ENCODE peak calls at places on chromosome 22, in nine cellular contexts. Y is heart left ventricle; C is activated effector memory CD4-positive, alpha-beta T cell treated with Interleukin-2 at 50 U/mL for 16 hours; B is mammary epithelial cell; H is CD8-positive, alpha-beta T cell; O is stimulated activated CD8-positive, alpha-beta memory T cell treated with anti-CD3 and anti-CD28 coated beads, Interleukin-15, amount 100 ng/mL, for 1 hour; S is GM03348; R is neural progenitor cell; L is germinal center. U is an unnamed sample.

GRCh38 chr22:26245001-26245400 is 75.7 kb downstream of the SEZ6L start:
- DNase-seq in S (no peak), L (no peak), H (no peak), C (no peak), B (no peak), Y (no peak), O (no peak), R (peak; percentile 41), U (no peak)

GRCh38 chr22:31912402-31912733 is 32.0 kb upstream of the YWHAH start:
- DNase-seq in H (no peak), R (no peak), S (peak; percentile 52), C (no peak), L (no peak), B (no peak), O (no peak), Y (no peak), U (no peak)

GRCh38 chr22:50282361-50283144 is 12.4 kb upstream of the MAPK11 start:
- DNase-seq in Y (no peak), C (no peak), R (no peak), O (no peak), H (no peak), B (peak; percentile 95), L (no peak), S (peak; percentile 82), U (no peak)

GRCh38 chr22:29623553-29624169 is 20.2 kb downstream of the NF2 start:
- DNase-seq in L (no peak), S (no peak), Y (no peak), H (no peak), O (no peak), R (no peak), B (no peak), C (peak; percentile 4), U (no peak)

GRCh38 chr22:19878461-19879247 is 24.0 kb upstream of the GNB1L start:
- DNase-seq in O (no peak), S (no peak), H (no peak), C (no peak), B (no peak), Y (peak; percentile 14), L (no peak), R (no peak), U (no peak)

GRCh38 chr22:28034760-28035401 is 115.8 kb upstream of the PITPNB start:
- DNase-seq in C (no peak), L (no peak), R (no peak), H (no peak), Y (peak; percentile 88), S (no peak), O (no peak), B (no peak), U (no peak)

GRCh38 chr22:49785841-49786451 is 41.7 kb downstream of the BRD1 start:
- DNase-seq in H (no peak), S (no peak), O (no peak), R (no peak), B (no peak), C (no peak), Y (no peak), L (no peak), U (no peak)

GRCh38 chr22:50530857-50531545 is 1.2 kb upstream of the TYMP start:
- DNase-seq in O (peak; percentile 68), B (peak; percentile 56), R (peak; percentile 80), C (peak; percentile 68), S (peak; percentile 73), H (peak; percentile 74), L (peak; percentile 75), Y (peak; percentile 90), U (peak; percentile 89)

GRCh38 chr22:50247748-50248147 is 2.9 kb upstream of the TUBGCP6 start:
- DNase-seq in O (no peak), Y (no peak), B (no peak), C (peak; percentile 38), S (no peak), L (peak; percentile 64), H (no peak), R (peak; percentile 66), U (no peak)

GRCh38 chr22:25091449-25091848 is 108.2 kb upstream of the CRYBB3 start:
- DNase-seq in L (no peak), S (no peak), Y (no peak), R (no peak), H (no peak), C (no peak), B (no peak), O (no peak), U (no peak)

GRCh38 chr22:43013355-43014061 is 1.4 kb downstream of the PACSIN2 start:
- DNase-seq in S (no peak), B (peak; percentile 56), O (no peak), H (no peak), Y (no peak), R (no peak), C (no peak), L (no peak), U (no peak)

GRCh38 chr22:44023404-44024287 is 456 bp upstream of the PARVB start:
- DNase-seq in C (no peak), S (peak; percentile 91), L (peak; percentile 29), Y (peak; percentile 76), R (peak; percentile 73), H (no peak), B (peak; percentile 11), O (no peak), U (peak; percentile 80)

GRCh38 chr22:36398602-36399472 is 11.1 kb upstream of the MYH9 start:
- DNase-seq in R (no peak), O (no peak), L (no peak), S (peak; percentile 71), H (no peak), C (no peak), B (peak; percentile 77), Y (no peak), U (peak; percentile 2)